ENCODE peak calls at places on chromosomes 4 and X, in four cellular contexts. A is CD8-positive, alpha-beta T cell; N is cardiac muscle cell; D is endothelial cell of umbilical vein. O is an unnamed sample.

GRCh38 chrX:109472939-109473713 is 8.8 kb downstream of the GUCY2F start:
- DNase-seq in A (no peak), N (peak; percentile 54), D (peak; percentile 77), O (no peak)

GRCh38 chr4:184693056-184693455 is 40.8 kb downstream of the CENPU start:
- DNase-seq in A (no peak), D (no peak), N (peak; percentile 68), O (no peak)

GRCh38 chr4:77156912-77157858 is at the start of gene CCNG2:
- DNase-seq in N (peak; percentile 97), D (no peak), A (peak; percentile 87), O (peak; percentile 87)

GRCh38 chr4:78876568-78877320 is 62.5 kb downstream of the PAQR3 start:
- DNase-seq in D (no peak), N (peak; percentile 57), A (no peak), O (no peak)

GRCh38 chr4:163694385-163694784 is 199.9 kb downstream of the TMA16 start:
- DNase-seq in A (no peak), N (no peak), D (no peak), O (no peak)

GRCh38 chr4:26021417-26022345 is 107.7 kb downstream of the SMIM20 start:
- DNase-seq in N (no peak), D (no peak), A (no peak), O (no peak)

GRCh38 chr4:148648599-148648998 is 206.4 kb upstream of the NR3C2 start:
- DNase-seq in N (no peak), D (no peak), A (no peak), O (no peak)

GRCh38 chrX:137166591-137166990 is 132.8 kb upstream of the GPR101 start:
- DNase-seq in A (no peak), D (no peak), N (no peak), O (no peak)

GRCh38 chr4:131337956-131338355 is 1811.1 kb upstream of the PCDH10 start:
- DNase-seq in N (no peak), D (no peak), A (no peak), O (no peak)

GRCh38 chr4:128635141-128635911 is 174.2 kb upstream of the JADE1 start:
- DNase-seq in D (no peak), N (peak; percentile 99), A (no peak), O (no peak)

GRCh38 chr4:33395731-33396485 is 2675.7 kb downstream of the PCDH7 start:
- DNase-seq in D (no peak), A (no peak), N (no peak), O (no peak)

GRCh38 chr4:11635336-11635735 is 206.6 kb upstream of the HS3ST1 start:
- DNase-seq in A (no peak), N (peak; percentile 70), D (no peak), O (no peak)

GRCh38 chr4:2101346-2102044 is 42.4 kb downstream of the NAT8L start:
- DNase-seq in N (no peak), D (no peak), A (no peak), O (no peak)

GRCh38 chr4:177511611-177512010 is 69.4 kb upstream of the AGA start:
- DNase-seq in A (no peak), D (no peak), N (no peak), O (no peak)

DNA sequence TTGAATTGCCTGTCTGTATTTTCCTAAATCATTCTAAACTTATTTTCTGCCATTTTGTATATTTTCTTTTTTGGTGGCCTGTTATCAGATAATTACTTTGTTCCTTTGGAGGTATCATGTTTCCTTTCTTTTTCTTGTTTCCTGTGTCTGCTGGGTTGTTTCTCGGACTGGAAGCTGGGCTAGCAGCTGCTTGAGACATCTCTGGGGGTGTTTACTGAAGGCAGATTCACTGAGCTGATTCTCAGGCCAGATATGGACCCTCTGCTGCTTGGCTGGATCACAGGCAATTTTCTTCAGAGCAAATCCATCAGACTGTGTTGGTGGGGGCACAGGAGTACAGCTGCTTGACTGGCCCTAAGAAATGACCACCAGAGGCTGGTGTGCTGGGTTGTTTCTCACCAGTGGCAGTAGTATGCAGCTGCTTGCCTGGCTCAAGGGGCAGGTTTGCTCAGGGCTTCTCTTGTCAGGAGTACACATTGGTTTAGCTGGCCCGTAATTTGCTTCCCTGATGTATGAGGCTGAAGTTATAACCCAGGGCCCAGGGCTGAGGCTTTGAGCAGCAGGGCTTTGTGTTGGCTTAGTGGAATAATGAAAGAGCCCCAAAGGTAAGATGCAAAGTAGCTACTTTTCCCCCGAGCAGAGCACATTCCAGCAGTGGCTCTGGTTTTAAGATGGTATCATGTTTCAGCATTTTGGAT is 680.6 kb downstream of the TECRL start:
- DNase-seq in A (no peak), N (no peak), D (no peak), O (no peak)
- TF ChIP-seq CTCF in A (no peak), N (no peak), D (no peak), O (no peak)

DNA sequence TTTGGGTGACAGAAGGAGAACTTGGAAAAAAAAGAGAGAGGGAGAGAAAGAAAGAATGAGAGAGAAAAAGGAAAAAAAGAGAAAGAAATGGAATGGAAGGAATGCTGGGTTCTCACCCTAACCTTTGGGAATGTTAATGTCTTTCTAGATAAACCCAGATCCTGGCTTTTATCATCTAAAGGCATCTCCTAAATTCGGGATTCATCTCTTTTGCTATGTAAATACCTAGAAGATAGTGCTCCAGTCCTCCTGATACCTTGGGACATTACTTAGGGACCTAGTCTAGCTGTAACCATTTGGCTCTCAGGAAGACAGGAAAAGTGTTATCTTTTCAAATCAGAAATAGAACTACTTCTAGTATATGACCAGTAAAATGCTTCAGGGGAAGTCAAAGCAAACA is 15.8 kb upstream of the SPCS3 start:
- DNase-seq in N (no peak), D (no peak), A (no peak), O (no peak)
- H3K27ac ChIP-seq in N (no peak overlapping the region), D (no peak overlapping the region), A (no peak overlapping the region), O (no peak overlapping the region)

GRCh38 chr4:175986-176385 is 51.7 kb downstream of the ZNF718 start:
- DNase-seq in A (no peak), D (no peak), N (no peak), O (no peak)
- H3K9me3 ChIP-seq in A (peaks cover 49% of the 10 kb centered on the region), D (peaks cover 2% of the 10 kb centered on the region), N (peaks cover 5% of the 10 kb centered on the region), O (peaks cover 100% of the 10 kb centered on the region)

GRCh38 chrX:70066646-70067045 is 4.4 kb downstream of the OTUD6A start:
- DNase-seq in A (no peak), N (no peak), D (no peak), O (no peak)

GRCh38 chrX:70062961-70063550 is 799 bp downstream of the OTUD6A start:
- DNase-seq in N (no peak), A (no peak), D (no peak), O (no peak)

GRCh38 chrX:70062076-70062475 is at the start of gene OTUD6A:
- DNase-seq in A (no peak), D (no peak), N (no peak), O (no peak)
- TF ChIP-seq CTCF in A (no peak), D (no peak), N (no peak), O (no peak)

GRCh38 chr4:123083612-123084011 is 161.2 kb upstream of the NUDT6 start:
- DNase-seq in D (no peak), A (no peak), N (no peak), O (no peak)
- H3K27ac ChIP-seq in D (no peak overlapping the region), A (no peak overlapping the region), N (no peak overlapping the region), O (no peak overlapping the region)

DNA sequence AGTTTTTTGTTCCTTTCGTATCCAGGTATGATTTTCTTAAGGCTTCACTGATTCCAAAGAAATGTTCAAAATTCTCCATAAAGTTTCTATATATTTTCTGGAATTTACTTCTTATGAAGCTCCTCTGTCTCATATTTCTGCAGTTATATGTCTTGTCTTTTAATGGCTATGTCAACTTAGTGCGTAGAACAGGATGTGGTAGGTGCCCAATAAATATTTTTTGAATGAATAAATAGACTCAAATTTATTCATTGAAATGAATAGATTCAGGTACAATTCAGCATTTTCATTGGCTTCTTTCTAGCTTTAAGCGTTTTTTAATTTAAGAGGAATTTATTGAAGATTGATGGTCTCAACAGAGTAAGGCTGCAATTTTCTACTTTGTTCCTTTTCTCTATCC is 231.9 kb upstream of the BOD1L1 start:
- DNase-seq in N (no peak), A (no peak), D (no peak), O (no peak)
- H3K9me3 ChIP-seq in N (no peaks in the 10 kb centered on the region), A (no peaks in the 10 kb centered on the region), D (no peaks in the 10 kb centered on the region), O (peaks cover 3% of the 10 kb centered on the region)

DNA sequence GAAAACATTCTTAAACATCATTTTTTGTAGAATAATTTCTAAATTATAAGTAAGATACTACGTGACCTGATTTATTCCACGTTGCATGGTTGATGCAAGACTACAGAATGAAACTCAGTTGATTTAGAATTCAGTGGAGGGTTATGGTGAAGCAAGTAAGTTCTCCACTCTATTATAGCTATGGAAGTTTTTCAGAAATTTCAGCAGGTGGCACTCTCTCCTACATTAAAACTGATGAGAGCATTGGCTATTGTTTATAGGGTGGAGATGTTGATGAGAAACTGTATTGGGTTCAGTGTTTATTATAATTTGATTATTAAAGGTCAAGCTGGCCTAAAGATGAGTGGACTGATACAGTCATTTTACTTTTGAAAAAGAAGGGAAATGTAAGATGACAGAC is 88.0 kb downstream of the FNIP2 start:
- DNase-seq in N (peak; percentile 71), A (no peak), D (peak; percentile 70), O (no peak)
- TF ChIP-seq CTCF in N (peak; percentile 53), A (peak; percentile 40), D (peak; percentile 43), O (peak; percentile 31)

DNA sequence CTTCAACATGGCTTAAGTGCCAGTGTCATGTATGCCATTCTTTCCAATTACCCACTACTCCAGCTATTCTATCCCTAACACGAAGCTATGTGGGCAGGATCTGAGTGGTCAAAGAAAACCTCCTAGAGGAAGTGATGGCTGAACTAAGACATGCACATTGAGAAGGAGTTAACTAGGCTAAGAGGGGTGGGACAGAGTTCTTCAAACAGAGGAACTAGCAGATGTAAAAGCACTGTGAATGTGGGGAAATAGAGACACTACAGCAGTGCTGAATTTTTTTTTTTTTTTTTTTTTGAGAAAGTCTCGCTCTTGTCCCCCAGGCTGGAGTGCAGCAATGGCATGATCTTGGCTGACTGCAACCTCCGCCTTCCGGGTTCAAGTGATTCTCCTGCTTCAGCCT is 6.2 kb downstream of the JCHAIN start:
- DNase-seq in D (no peak), A (no peak), N (no peak), O (no peak)
- H3K27ac ChIP-seq in D (no peak overlapping the region), A (no peak overlapping the region), N (no peak overlapping the region), O (no peak overlapping the region)

DNA sequence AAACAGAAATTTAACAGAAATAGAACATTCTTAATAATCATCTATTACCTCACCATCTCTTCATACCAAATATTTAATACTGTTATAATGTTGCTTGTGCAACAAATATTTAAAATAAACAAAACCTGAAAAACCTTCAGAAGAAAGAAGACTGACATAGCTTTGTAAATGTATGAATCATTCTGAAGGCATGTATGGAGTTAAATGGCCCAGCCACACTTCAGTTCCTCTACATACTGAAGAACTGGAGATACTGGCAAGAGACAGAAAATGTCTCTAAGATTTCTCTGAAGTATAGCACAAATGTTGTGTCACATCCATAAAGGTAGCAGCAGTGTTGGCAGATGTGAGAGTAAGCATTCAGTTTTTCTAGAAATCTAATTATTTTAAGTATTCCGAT is 275.3 kb upstream of the FGF13 start:
- DNase-seq in A (no peak), N (no peak), D (no peak), O (no peak)
- H3K9me3 ChIP-seq in A (no peaks in the 10 kb centered on the region), N (no peaks in the 10 kb centered on the region), D (no peaks in the 10 kb centered on the region), O (no peaks in the 10 kb centered on the region)